ENCODE peak calls at places on chromosomes 11 and 22, in seven cellular contexts. G, O, Q, J, H, R and A are unnamed samples.
A peak's percentile ranks its signal among the peaks of the same experiment; 100 is the strongest.

GRCh38 chr11:13227676-13228255 is 49.8 kb upstream of the BMAL1 start:
- DNase-seq in H (no peak), J (no peak), R (no peak), G (no peak), Q (no peak), O (no peak), A (no peak)

GRCh38 chr11:93668171-93668570 is 6.7 kb downstream of the CEP295 start:
- DNase-seq in G (no peak), Q (no peak), O (no peak), J (no peak), H (no peak), R (no peak), A (no peak)

GRCh38 chr11:21430532-21430931 is 761.1 kb downstream of the NELL1 start:
- DNase-seq in O (no peak), Q (no peak), R (no peak), H (no peak), G (no peak), J (no peak), A (no peak)

GRCh38 chr11:3199537-3200295 is 18.9 kb downstream of the MRGPRG start:
- DNase-seq in O (peak; percentile 27), G (no peak), H (no peak), J (no peak), Q (no peak), R (no peak), A (no peak)

GRCh38 chr11:65356394-65356972 is 1.9 kb downstream of the TIGD3 start:
- DNase-seq in O (no peak), H (no peak), J (no peak), Q (no peak), R (no peak), G (no peak), A (no peak)

GRCh38 chr11:132994038-132994502 is 538.2 kb downstream of the OPCML start:
- DNase-seq in G (no peak), H (no peak), Q (no peak), R (no peak), O (peak; percentile 37), J (no peak), A (no peak)

GRCh38 chr11:57637626-57638004 is 12.1 kb downstream of the YPEL4 start:
- DNase-seq in O (peak; percentile 62), G (no peak), J (no peak), Q (no peak), H (no peak), R (no peak), A (no peak)

GRCh38 chr11:117828641-117829368 is 4.3 kb upstream of the FXYD2 start:
- DNase-seq in G (no peak), O (no peak), J (peak; percentile 43), R (peak; percentile 27), H (no peak), Q (no peak), A (no peak)

GRCh38 chr22:27133951-27134664 is 476.7 kb downstream of the MIAT start:
- DNase-seq in G (no peak), J (no peak), R (peak; percentile 35), Q (peak; percentile 19), O (no peak), H (no peak), A (peak; percentile 26)

GRCh38 chr11:43270468-43270867 is 41.3 kb upstream of the API5 start:
- DNase-seq in H (no peak), R (no peak), Q (no peak), O (no peak), J (no peak), G (no peak), A (no peak)

GRCh38 chr22:28594784-28595324 is 84.8 kb downstream of the TTC28 start:
- DNase-seq in Q (peak; percentile 11), J (no peak), R (peak; percentile 61), H (no peak), G (peak; percentile 54), O (peak; percentile 60), A (no peak)

GRCh38 chr11:128908391-128909246 is 17.5 kb downstream of the KCNJ5 start:
- DNase-seq in G (no peak), O (peak; percentile 74), J (no peak), R (no peak), Q (no peak), H (no peak), A (no peak)

GRCh38 chr11:61669417-61669816 is 10.8 kb upstream of the DAGLA start:
- DNase-seq in J (no peak), O (no peak), Q (no peak), R (no peak), H (no peak), G (no peak), A (no peak)

GRCh38 chr11:119091966-119092879 is 7.5 kb downstream of the HMBS start:
- DNase-seq in R (peak; percentile 55), Q (no peak), G (no peak), H (no peak), J (no peak), O (no peak), A (no peak)

GRCh38 chr11:118597556-118597955 is 9.9 kb upstream of the PHLDB1 start:
- DNase-seq in O (no peak), J (no peak), H (no peak), R (no peak), G (no peak), Q (no peak), A (no peak)

GRCh38 chr22:36026741-36027140 is 1.9 kb downstream of the RBFOX2 start:
- DNase-seq in Q (no peak), J (no peak), H (no peak), G (no peak), R (no peak), O (no peak), A (no peak)

GRCh38 chr22:28006271-28006670 is 87.2 kb upstream of the PITPNB start:
- DNase-seq in H (no peak), J (no peak), R (no peak), Q (no peak), G (no peak), O (no peak), A (no peak)

GRCh38 chr11:124920870-124921609 is 2.0 kb downstream of the HEPN1 start:
- DNase-seq in Q (no peak), J (peak; percentile 83), O (peak; percentile 94), G (no peak), H (no peak), R (no peak), A (no peak)

GRCh38 chr22:48444320-48445112 is 1383.2 kb downstream of the BRD1 start:
- DNase-seq in H (peak; percentile 44), J (no peak), O (no peak), Q (peak; percentile 67), R (no peak), G (no peak), A (peak; percentile 47)

GRCh38 chr11:64356498-64357411 is 2.2 kb upstream of the RPS6KA4 start:
- DNase-seq in Q (peak; percentile 16), J (peak; percentile 91), O (peak; percentile 83), R (peak; percentile 94), G (peak; percentile 65), H (no peak), A (no peak)

GRCh38 chr11:7749456-7749855 is 43.2 kb upstream of the OVCH2 start:
- DNase-seq in J (no peak), O (no peak), H (no peak), G (no peak), R (no peak), Q (no peak), A (no peak)

GRCh38 chr22:41966607-41967240 is 2.5 kb upstream of the SEPTIN3 start:
- DNase-seq in O (peak; percentile 23), J (peak; percentile 62), H (peak; percentile 54), R (peak; percentile 51), Q (peak; percentile 49), G (peak; percentile 52), A (no peak)

GRCh38 chr11:12799373-12799835 is 125.2 kb downstream of the TEAD1 start:
- DNase-seq in J (no peak), G (no peak), Q (no peak), O (no peak), H (no peak), R (no peak), A (no peak)

GRCh38 chr11:134644489-134645456 is 232.7 kb upstream of the B3GAT1 start:
- DNase-seq in G (no peak), H (no peak), Q (no peak), R (no peak), J (peak; percentile 51), O (no peak), A (no peak)

GRCh38 chr11:90500922-90501568 is 278.2 kb upstream of the CHORDC1 start:
- DNase-seq in R (no peak), G (no peak), O (no peak), J (no peak), H (no peak), Q (no peak), A (no peak)

GRCh38 chr22:47782461-47783075 is 1020.1 kb downstream of the TBC1D22A start:
- DNase-seq in Q (no peak), H (no peak), G (no peak), J (peak; percentile 34), R (no peak), O (no peak), A (no peak)

GRCh38 chr11:102762414-102762813 is 18.0 kb downstream of the MMP10 start:
- DNase-seq in O (no peak), Q (no peak), R (no peak), G (no peak), H (no peak), J (no peak), A (no peak)

GRCh38 chr22:28855355-28856094 is 27.8 kb upstream of the ZNRF3 start:
- DNase-seq in J (peak; percentile 66), Q (peak; percentile 44), G (peak; percentile 70), O (peak; percentile 71), H (peak; percentile 27), R (peak; percentile 70), A (peak; percentile 26)

GRCh38 chr11:47932544-47932943 is 47.8 kb upstream of the PTPRJ start:
- DNase-seq in O (no peak), J (no peak), R (no peak), Q (no peak), H (no peak), G (no peak), A (no peak)

GRCh38 chr22:33919591-33920501 is at the start of gene LARGE1:
- DNase-seq in J (peak; percentile 72), R (no peak), Q (peak; percentile 32), O (peak; percentile 72), G (peak; percentile 13), H (no peak), A (no peak)
- TF ChIP-seq TAF1 in J (peak; percentile 66), R (no peak), Q (no peak), O (no peak), G (no peak), H (no peak), A (no peak)

GRCh38 chr11:37643968-37644367 is 1045.9 kb upstream of the RAG2 start:
- DNase-seq in O (no peak), H (no peak), G (no peak), R (no peak), J (no peak), Q (no peak), A (no peak)
- TF ChIP-seq TAF1 in O (no peak), H (no peak), G (no peak), R (no peak), J (no peak), Q (no peak), A (no peak)

GRCh38 chr11:67119577-67120391 is 721 bp downstream of the KDM2A start:
- DNase-seq in R (peak; percentile 41), G (no peak), J (peak; percentile 54), O (peak; percentile 79), H (no peak), Q (no peak), A (no peak)
- TF ChIP-seq TAF1 in R (no peak), G (no peak), J (no peak), O (no peak), H (no peak), Q (no peak), A (no peak)

DNA sequence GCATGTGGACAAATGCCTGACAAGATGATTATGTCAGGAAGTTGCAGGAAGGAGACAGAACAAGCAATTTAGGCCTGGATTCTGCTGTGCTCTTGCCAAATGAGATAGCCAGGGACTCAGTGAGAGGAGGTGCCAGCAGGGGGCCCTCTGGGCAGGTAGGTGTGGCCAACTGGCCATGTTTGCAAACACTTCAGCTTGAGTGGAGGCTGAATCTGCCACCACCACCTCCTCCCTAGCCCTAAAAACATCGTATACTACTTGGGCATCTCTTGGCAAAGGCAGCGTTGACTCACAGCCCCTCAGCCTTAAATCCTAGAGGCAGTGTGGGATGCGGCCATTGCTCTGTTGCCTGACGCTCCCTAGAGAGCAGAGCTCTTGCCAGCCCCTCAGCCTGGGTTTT is 95.1 kb upstream of the PLET1 start:
- DNase-seq in G (no peak), R (peak; percentile 42), J (peak; percentile 56), Q (peak; percentile 16), H (no peak), O (peak; percentile 46), A (no peak)
- TF ChIP-seq TAF1 in G (no peak), R (no peak), J (no peak), Q (no peak), H (no peak), O (no peak), A (no peak)